ENCODE peak calls at places on chromosomes 13 and 19, in four cellular contexts. One of them, this sample, is unnamed.

GRCh38 chr19:734716-735115 is 16.2 kb upstream of the MISP start:
- DNase-seq in CD4-positive, alpha-beta memory T cell: no peak
- DNase-seq in right atrium auricular region: no peak
- DNase-seq in uterus: no peak
- DNase-seq in this sample: no peak

GRCh38 chr19:53102186-53102585 is 1.0 kb downstream of the ZNF160 start:
- DNase-seq in uterus: no peak
- DNase-seq in right atrium auricular region: no peak
- DNase-seq in CD4-positive, alpha-beta memory T cell: no peak
- DNase-seq in this sample: no peak

GRCh38 chr13:82688400-82688999 is 1193.8 kb downstream of the SLITRK1 start:
- DNase-seq in uterus: no peak
- DNase-seq in right atrium auricular region: no peak
- DNase-seq in CD4-positive, alpha-beta memory T cell: no peak
- DNase-seq in this sample: no peak

GRCh38 chr13:100497394-100497793 is 91.2 kb downstream of the GGACT start:
- DNase-seq in uterus: no peak
- DNase-seq in CD4-positive, alpha-beta memory T cell: no peak
- DNase-seq in right atrium auricular region: no peak
- DNase-seq in this sample: no peak

GRCh38 chr19:11422163-11423068 is 3.3 kb upstream of the RGL3 start:
- DNase-seq in CD4-positive, alpha-beta memory T cell: peak; percentile 76
- DNase-seq in right atrium auricular region: peak; percentile 93
- DNase-seq in uterus: peak; percentile 55
- DNase-seq in this sample: peak; percentile 78

GRCh38 chr19:31380854-31381253 is 31.6 kb upstream of the TSHZ3 start:
- DNase-seq in CD4-positive, alpha-beta memory T cell: no peak
- DNase-seq in right atrium auricular region: no peak
- DNase-seq in uterus: no peak
- DNase-seq in this sample: no peak

GRCh38 chr19:41408256-41408655 is 10.6 kb downstream of the BCKDHA start:
- DNase-seq in right atrium auricular region: no peak
- DNase-seq in CD4-positive, alpha-beta memory T cell: no peak
- DNase-seq in uterus: no peak
- DNase-seq in this sample: no peak

GRCh38 chr13:79918620-79919019 is 422.3 kb downstream of the SPRY2 start:
- DNase-seq in uterus: no peak
- DNase-seq in right atrium auricular region: no peak
- DNase-seq in CD4-positive, alpha-beta memory T cell: no peak
- DNase-seq in this sample: no peak

GRCh38 chr19:53467138-53467502 is 413 bp upstream of the ZNF813 start:
- DNase-seq in CD4-positive, alpha-beta memory T cell: no peak
- DNase-seq in uterus: no peak
- DNase-seq in right atrium auricular region: no peak
- DNase-seq in this sample: peak; percentile 65

GRCh38 chr19:44746946-44747738 is 1.4 kb upstream of the BCL3 start:
- DNase-seq in uterus: peak; percentile 97
- DNase-seq in CD4-positive, alpha-beta memory T cell: peak; percentile 95
- DNase-seq in right atrium auricular region: peak; percentile 97
- DNase-seq in this sample: peak; percentile 96

GRCh38 chr19:56603829-56604228 is 8.7 kb downstream of the ZNF71 start:
- DNase-seq in right atrium auricular region: no peak
- DNase-seq in CD4-positive, alpha-beta memory T cell: no peak
- DNase-seq in uterus: no peak
- DNase-seq in this sample: peak; percentile 50

GRCh38 chr13:37479901-37480300 is 118.7 kb downstream of the POSTN start:
- DNase-seq in right atrium auricular region: no peak
- DNase-seq in CD4-positive, alpha-beta memory T cell: no peak
- DNase-seq in uterus: no peak
- DNase-seq in this sample: no peak

GRCh38 chr13:104098421-104098820 is 1032.2 kb upstream of the SLC10A2 start:
- DNase-seq in uterus: no peak
- DNase-seq in right atrium auricular region: no peak
- DNase-seq in CD4-positive, alpha-beta memory T cell: no peak
- DNase-seq in this sample: no peak

GRCh38 chr19:28493881-28494280 is 719.1 kb downstream of the UQCRFS1 start:
- DNase-seq in uterus: no peak
- DNase-seq in CD4-positive, alpha-beta memory T cell: no peak
- DNase-seq in right atrium auricular region: no peak
- DNase-seq in this sample: no peak

GRCh38 chr19:41866284-41866683 is 6.2 kb downstream of the RPS19 start:
- DNase-seq in uterus: no peak
- DNase-seq in CD4-positive, alpha-beta memory T cell: peak; percentile 33
- DNase-seq in right atrium auricular region: no peak
- DNase-seq in this sample: no peak

GRCh38 chr13:113297370-113297871 is 382 bp downstream of the LAMP1 start:
- DNase-seq in CD4-positive, alpha-beta memory T cell: peak; percentile 82
- DNase-seq in right atrium auricular region: no peak
- DNase-seq in uterus: no peak
- DNase-seq in this sample: no peak

GRCh38 chr13:79988573-79988972 is 352.4 kb downstream of the SPRY2 start:
- DNase-seq in CD4-positive, alpha-beta memory T cell: no peak
- DNase-seq in right atrium auricular region: no peak
- DNase-seq in uterus: no peak
- DNase-seq in this sample: no peak

GRCh38 chr19:37953576-37954303 is 46.7 kb downstream of the SIPA1L3 start:
- DNase-seq in right atrium auricular region: no peak
- DNase-seq in CD4-positive, alpha-beta memory T cell: no peak
- DNase-seq in uterus: no peak
- DNase-seq in this sample: no peak
- H3K27ac ChIP-seq in right atrium auricular region: no peak overlapping the region
- H3K27ac ChIP-seq in CD4-positive, alpha-beta memory T cell: no peak overlapping the region
- H3K27ac ChIP-seq in uterus: no peak overlapping the region
- H3K27ac ChIP-seq in this sample: no peak overlapping the region

DNA sequence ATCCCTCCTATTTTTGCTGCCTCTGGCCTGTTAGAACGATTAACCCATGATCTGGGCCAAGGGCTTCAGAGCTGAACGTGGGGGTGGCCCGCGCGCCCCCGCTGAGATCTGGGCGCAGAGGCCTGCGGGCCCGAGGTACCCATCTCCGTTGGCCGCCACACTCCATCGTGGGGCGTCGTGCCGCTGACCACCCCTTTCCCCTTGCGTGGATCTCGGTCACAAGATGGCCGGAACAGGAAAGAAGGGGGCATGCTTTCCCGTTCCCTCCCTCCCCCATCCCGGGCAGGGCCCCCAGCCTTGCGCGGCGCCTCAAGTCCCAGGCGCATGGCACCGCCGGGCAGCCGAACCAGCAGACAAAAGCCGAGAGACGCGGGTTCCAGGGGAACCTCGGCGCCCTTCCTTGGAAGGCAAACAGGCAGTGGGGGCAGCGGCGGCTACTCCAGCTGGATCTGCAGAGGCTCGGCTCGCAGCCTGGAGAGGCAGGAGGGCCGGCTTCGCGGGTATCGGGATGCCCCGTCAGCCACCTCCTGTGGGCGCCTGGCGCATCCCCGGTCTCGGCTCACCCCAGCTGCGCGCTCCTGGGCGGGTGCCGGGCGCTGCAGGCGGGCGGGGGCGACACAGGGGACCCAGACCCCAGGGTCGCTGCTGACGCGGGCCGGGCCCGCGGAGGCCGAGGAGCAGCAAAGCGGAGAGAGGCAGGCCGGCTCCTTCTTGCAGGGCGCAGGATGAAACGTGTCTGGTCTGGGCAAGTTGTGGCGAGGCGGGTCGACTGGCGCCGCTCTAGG is 500 bp downstream of the DZIP1 start:
- DNase-seq in right atrium auricular region: no peak
- DNase-seq in uterus: peak; percentile 32
- DNase-seq in CD4-positive, alpha-beta memory T cell: no peak
- DNase-seq in this sample: peak; percentile 61
- H3K27ac ChIP-seq in right atrium auricular region: peak overlapping the region; percentile 46
- H3K27ac ChIP-seq in uterus: peak overlapping the region; percentile 84
- H3K27ac ChIP-seq in CD4-positive, alpha-beta memory T cell: no peak overlapping the region
- H3K27ac ChIP-seq in this sample: peak overlapping the region; percentile 79

DNA sequence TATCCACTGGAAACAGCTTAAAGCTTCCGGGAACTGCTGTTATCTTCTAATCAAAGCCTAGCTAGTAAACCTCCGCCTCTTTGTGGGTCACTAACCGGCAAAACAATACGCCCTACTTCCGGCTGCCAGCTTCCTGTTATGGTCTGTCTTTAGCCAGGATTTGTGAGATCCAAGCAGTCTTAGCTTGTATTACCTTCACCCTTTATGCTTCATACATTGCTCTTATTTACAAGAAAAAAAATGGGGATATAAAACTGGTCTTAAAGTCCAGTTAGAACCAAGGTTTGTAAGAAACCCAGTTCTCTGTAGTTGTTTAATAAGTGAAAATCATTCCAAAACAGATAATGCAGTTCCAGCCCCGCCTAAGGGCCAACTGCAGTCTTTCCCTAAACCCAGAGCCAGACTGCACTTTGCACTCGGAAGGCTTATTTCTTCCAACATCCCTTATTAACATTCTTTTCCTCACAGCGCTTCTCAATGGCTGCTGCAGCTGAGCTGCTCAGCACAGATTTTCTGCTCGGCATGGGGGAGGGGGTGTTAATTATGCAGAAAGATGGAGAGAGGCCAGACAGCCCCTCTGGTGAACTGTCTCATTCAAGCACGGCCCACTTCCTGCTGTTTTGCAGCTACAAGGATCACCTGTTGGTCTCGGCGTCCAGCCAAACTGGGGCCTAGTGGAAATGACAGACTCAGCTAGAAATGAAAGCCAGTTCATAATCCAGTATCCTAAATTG is 368.4 kb downstream of the KLF12 start:
- DNase-seq in CD4-positive, alpha-beta memory T cell: peak; percentile 93
- DNase-seq in uterus: peak; percentile 73
- DNase-seq in right atrium auricular region: peak; percentile 75
- DNase-seq in this sample: peak; percentile 92
- H3K27ac ChIP-seq in CD4-positive, alpha-beta memory T cell: peak overlapping the region; percentile 47
- H3K27ac ChIP-seq in uterus: peak overlapping the region; percentile 66
- H3K27ac ChIP-seq in right atrium auricular region: peak overlapping the region; percentile 66
- H3K27ac ChIP-seq in this sample: peak overlapping the region; percentile 76

DNA sequence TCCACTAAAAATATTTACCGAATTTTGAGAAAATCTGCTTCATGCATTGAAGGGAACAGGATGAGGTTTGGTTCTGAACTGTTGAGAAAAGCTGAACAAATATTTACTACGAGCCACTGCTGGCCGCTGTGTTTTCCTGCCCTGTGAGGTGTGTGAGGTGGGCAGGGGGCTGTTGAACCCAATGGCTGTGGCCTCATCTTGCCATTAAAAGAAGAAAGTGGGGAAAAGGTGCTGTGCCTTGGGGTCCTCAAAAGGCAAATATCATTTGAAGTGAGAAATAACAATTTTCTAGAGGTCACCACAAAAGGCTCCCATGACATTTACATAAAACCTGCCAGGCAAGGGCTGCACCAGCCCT is 44.7 kb downstream of the KLF2 start:
- DNase-seq in uterus: no peak
- DNase-seq in right atrium auricular region: no peak
- DNase-seq in CD4-positive, alpha-beta memory T cell: no peak
- DNase-seq in this sample: no peak
- H3K27ac ChIP-seq in uterus: no peak overlapping the region
- H3K27ac ChIP-seq in right atrium auricular region: no peak overlapping the region
- H3K27ac ChIP-seq in CD4-positive, alpha-beta memory T cell: peak overlapping the region; percentile 89
- H3K27ac ChIP-seq in this sample: no peak overlapping the region

DNA sequence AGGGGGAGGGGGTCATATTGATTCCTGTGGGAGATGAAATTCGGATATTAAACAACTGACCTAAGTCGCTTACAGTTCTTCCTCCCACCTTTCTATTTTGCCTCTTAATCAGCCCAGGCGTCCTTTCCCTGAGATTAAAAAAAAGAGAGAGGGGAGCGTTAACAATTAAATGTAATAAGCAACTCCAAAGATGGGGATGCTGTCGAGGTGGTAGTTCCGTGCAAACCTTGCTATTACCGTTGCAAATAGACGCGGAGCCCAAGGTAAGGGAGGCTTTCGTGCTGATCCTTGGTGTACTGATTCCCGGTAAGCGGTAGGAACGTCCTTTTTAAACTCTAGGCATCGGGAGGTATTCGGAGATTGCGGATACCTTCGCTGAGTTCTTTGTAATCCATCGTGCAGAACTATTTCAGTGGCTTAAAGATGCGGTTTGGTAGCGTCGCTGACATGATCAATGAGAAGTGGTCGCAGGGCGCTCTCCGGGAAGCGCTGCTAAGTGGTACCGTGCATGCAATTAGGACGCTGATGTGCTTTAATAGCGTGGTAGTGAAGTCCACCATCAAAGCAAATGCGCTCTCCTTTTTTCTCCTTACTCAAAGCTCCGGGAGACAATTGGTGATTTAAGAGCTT is 3.1 kb downstream of the SLITRK5 start:
- DNase-seq in CD4-positive, alpha-beta memory T cell: no peak
- DNase-seq in right atrium auricular region: no peak
- DNase-seq in uterus: no peak
- DNase-seq in this sample: no peak
- H3K27ac ChIP-seq in CD4-positive, alpha-beta memory T cell: no peak overlapping the region
- H3K27ac ChIP-seq in right atrium auricular region: no peak overlapping the region
- H3K27ac ChIP-seq in uterus: no peak overlapping the region
- H3K27ac ChIP-seq in this sample: no peak overlapping the region

DNA sequence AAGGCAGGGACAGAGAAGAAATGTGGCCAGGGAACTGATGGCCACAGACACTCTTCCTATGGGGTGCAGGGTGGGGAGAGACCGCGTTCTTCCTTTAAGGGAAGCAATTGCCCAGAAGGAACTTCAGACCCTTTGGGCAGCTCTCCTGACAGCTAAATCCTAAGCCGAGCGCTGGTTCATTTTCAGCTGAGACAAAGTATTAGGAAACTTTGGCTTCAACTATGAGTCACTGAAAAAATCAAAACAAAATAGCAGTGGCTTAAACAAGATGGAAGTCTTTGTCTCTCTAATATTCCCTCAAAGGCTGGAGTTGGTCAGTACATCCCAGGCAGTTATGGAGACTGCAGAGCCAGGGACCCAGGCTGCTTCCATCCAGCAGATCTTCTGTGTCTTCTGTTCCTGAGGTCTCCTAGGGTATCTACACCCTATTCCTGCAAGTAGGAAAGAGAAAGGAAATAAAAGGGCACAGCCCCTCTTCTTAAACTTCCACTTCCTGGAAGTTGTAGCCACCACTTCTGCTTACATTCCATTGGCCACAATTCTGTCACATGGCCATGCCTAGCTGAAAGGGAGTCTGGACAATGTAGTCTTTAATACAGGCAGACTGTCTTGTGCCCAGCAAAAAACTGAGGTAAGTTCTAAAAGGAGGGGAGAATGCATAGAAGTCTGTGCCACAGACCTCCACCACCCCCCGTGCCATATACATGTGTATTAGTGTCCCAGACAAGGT is 163.5 kb downstream of the KATNAL1 start:
- DNase-seq in CD4-positive, alpha-beta memory T cell: no peak
- DNase-seq in uterus: no peak
- DNase-seq in right atrium auricular region: no peak
- DNase-seq in this sample: no peak
- H3K27ac ChIP-seq in CD4-positive, alpha-beta memory T cell: no peak overlapping the region
- H3K27ac ChIP-seq in uterus: peak overlapping the region; percentile 73
- H3K27ac ChIP-seq in right atrium auricular region: no peak overlapping the region
- H3K27ac ChIP-seq in this sample: no peak overlapping the region